ENCODE peak calls at places on chromosomes 1 and 21, in five cellular contexts. D, J, W, O and I are unnamed samples.

GRCh38 chr1:11682287-11682771 is 1.4 kb upstream of the MAD2L2 start:
- DNase-seq in D (no peak), J (no peak), W (no peak), O (no peak), I (no peak)

GRCh38 chr1:240232548-240232947 is 140.9 kb downstream of the FMN2 start:
- DNase-seq in D (no peak), J (no peak), W (no peak), O (no peak), I (no peak)

GRCh38 chr1:156677616-156678596 is 699 bp upstream of the NES start:
- DNase-seq in D (peak), J (no peak), W (peak), O (no peak), I (peak)

GRCh38 chr1:39490596-39491145 is 765 bp upstream of the BMP8A start:
- DNase-seq in D (no peak), J (no peak), W (no peak), O (peak), I (peak)

GRCh38 chr1:53343831-53344668 is 16.2 kb upstream of the LRP8 start:
- DNase-seq in D (no peak), J (no peak), W (no peak), O (peak), I (no peak)

GRCh38 chr1:109218516-109218915 is 4.8 kb downstream of the SARS1 start:
- DNase-seq in D (no peak), J (no peak), W (no peak), O (no peak), I (no peak)

GRCh38 chr1:162537216-162537615 is 24.3 kb upstream of the UAP1 start:
- DNase-seq in D (no peak), J (no peak), W (no peak), O (no peak), I (no peak)

GRCh38 chr1:37123266-37123665 is 89.0 kb upstream of the GRIK3 start:
- DNase-seq in D (no peak), J (no peak), W (no peak), O (no peak), I (peak)

GRCh38 chr1:98119793-98120192 is 199.0 kb upstream of the DPYD start:
- DNase-seq in D (no peak), J (no peak), W (peak), O (no peak), I (peak)

GRCh38 chr1:19477284-19478240 is 7.8 kb downstream of the CAPZB start:
- DNase-seq in D (no peak), J (no peak), W (no peak), O (no peak), I (no peak)

GRCh38 chr1:58583496-58583895 is 6.4 kb upstream of the TACSTD2 start:
- DNase-seq in D (no peak), J (no peak), W (no peak), O (no peak), I (no peak)

GRCh38 chr1:3630914-3631313 is 6.1 kb downstream of the TPRG1L start:
- DNase-seq in D (no peak), J (no peak), W (no peak), O (peak), I (no peak)

GRCh38 chr21:46152939-46153258 is 2.5 kb downstream of the FTCD start:
- DNase-seq in D (no peak), J (no peak), W (no peak), O (no peak), I (no peak)

GRCh38 chr1:235749755-235750300 is 100.2 kb upstream of the GNG4 start:
- DNase-seq in D (no peak), J (no peak), W (peak), O (no peak), I (no peak)

GRCh38 chr1:116904791-116905320 is 4.9 kb upstream of the PTGFRN start:
- DNase-seq in D (no peak), J (no peak), W (no peak), O (no peak), I (no peak)

GRCh38 chr1:92194516-92194915 is 23.2 kb upstream of the C1orf146 start:
- DNase-seq in D (no peak), J (no peak), W (no peak), O (no peak), I (no peak)

GRCh38 chr1:46188295-46189030 is 9.8 kb downstream of the POMGNT1 start:
- DNase-seq in D (no peak), J (no peak), W (no peak), O (no peak), I (no peak)

GRCh38 chr1:46183926-46184557 is 7.8 kb upstream of the P3R3URF start:
- DNase-seq in D (no peak), J (no peak), W (no peak), O (no peak), I (no peak)

GRCh38 chr1:46187106-46187869 is 10.9 kb downstream of the POMGNT1 start:
- DNase-seq in D (no peak), J (no peak), W (no peak), O (no peak), I (no peak)

GRCh38 chr1:46184920-46185658 is 8.8 kb upstream of the P3R3URF start:
- DNase-seq in D (no peak), J (no peak), W (no peak), O (no peak), I (no peak)

DNA sequence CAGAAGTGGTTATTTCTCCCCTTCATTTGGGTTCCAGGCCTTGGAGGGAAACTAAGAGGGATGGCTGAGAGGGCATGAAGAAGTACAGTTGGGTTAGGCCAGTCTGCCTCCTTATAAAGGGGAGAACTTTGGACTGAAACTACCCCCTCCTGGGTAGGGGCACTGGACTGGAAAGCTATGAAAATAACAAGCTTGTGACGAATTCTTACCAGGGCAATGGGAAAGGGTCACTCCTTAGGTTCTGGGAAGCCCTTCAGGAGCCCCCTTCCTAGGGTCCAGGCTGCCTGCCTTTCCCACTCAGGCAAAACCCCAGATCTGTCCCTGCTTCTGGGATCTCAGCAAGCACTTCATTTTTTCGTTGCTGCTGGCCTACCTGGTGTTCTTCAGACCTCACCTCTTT is 9.8 kb upstream of the P3R3URF start:
- DNase-seq in D (no peak), J (no peak), W (no peak), O (no peak), I (no peak)
- H3K27ac ChIP-seq in D (peak), J (no peak), W (no peak), O (peak), I (no peak)

GRCh38 chr21:35477622-35478021 is 428.5 kb upstream of the RUNX1 start:
- DNase-seq in D (no peak), J (no peak), W (no peak), O (no peak), I (no peak)

GRCh38 chr21:35475768-35476167 is 426.7 kb upstream of the RUNX1 start:
- DNase-seq in D (no peak), J (no peak), W (no peak), O (no peak), I (no peak)

GRCh38 chr21:35475006-35475405 is 425.9 kb upstream of the RUNX1 start:
- DNase-seq in D (no peak), J (no peak), W (no peak), O (no peak), I (no peak)

GRCh38 chr21:35478096-35479080 is 429.3 kb upstream of the RUNX1 start:
- DNase-seq in D (no peak), J (no peak), W (no peak), O (no peak), I (no peak)

DNA sequence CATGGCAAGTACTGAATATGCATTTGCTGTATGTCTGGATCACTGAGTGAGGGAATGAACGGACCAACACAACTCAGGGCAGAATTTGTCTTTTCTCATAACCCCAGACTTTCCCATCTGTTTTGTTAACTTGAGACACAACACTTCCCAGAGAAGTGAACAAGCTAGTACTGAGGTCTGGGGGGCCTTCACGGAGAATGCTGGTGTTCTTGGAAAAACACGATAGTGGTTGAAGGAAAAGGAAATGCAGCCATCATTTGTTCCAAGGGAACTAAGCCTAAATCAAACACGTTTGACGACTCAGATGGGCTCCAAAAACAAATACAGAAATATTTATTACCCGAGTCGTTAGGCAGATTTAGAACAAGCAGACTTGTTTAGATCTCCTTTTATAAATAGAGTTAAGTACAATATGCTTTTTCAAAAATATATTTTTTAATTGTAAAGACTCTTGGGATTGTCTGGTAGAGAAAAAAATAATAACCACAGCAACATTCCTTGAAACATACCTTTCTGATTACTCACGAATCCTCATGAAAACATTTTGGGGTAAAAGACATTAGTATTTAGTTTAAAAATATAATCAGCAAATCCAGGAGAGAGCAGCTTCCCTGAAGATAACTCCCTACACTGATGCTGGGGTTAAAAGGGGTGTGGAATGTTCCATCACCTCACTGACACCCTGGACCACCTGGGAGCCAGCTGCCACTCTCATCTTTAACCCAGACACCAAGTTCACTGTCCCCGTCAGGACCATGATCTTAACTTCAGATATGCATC is 427.7 kb upstream of the RUNX1 start:
- DNase-seq in D (no peak), J (no peak), W (no peak), O (no peak), I (no peak)
- H3K27ac ChIP-seq in D (no peak), J (no peak), W (no peak), O (peak), I (no peak)

DNA sequence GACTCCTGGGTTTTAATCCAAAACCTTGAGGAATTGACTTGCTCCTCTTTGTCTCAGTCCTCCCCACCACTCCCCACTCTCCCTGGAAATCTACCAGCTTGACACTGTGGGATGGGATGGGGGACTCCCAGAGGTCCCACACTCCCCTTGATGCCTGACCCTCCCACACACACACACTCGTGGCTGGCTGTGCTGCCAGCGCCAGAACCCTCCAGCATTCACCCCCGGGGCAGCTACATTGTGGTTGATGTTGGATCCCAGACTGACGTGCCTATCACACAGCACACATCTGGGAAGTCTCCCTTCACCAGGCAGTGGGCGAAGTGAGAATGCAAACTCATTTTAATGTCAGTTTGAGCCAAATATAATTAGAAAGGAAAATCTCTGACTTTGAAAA is 10.0 kb downstream of the KIRREL1 start:
- DNase-seq in D (no peak), J (no peak), W (no peak), O (no peak), I (no peak)
- H3K27ac ChIP-seq in D (peak), J (no peak), W (peak), O (peak), I (peak)

DNA sequence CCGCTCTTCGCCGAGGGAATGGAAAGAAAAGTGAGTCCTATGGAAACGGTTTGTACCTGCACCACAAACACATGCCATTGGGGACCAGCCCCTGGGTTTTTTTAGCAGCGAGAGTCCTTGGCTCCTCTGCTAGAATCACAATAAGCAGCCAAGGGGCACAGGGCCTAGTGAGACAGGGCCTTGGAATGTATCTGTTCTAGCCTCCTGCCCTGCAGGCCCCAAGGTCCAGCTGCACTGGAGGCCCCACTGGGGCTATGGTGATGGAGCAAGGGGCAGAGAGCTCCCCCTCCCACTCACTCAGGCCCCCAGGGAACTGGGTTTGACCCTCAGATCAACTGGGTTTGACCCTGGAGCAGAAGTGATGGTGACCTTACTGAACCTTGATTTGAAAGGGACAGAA is 14.4 kb downstream of the SHISA4 start:
- DNase-seq in D (no peak), J (no peak), W (no peak), O (peak), I (no peak)
- H3K27ac ChIP-seq in D (peak), J (peak), W (peak), O (peak), I (no peak)

GRCh38 chr1:17588048-17588781 is 48.7 kb downstream of the ARHGEF10L start:
- DNase-seq in D (peak), J (no peak), W (peak), O (peak), I (peak)

GRCh38 chr1:17584539-17584938 is 45.0 kb downstream of the ARHGEF10L start:
- DNase-seq in D (no peak), J (no peak), W (no peak), O (no peak), I (no peak)

GRCh38 chr1:17587693-17588047 is 48.2 kb downstream of the ARHGEF10L start:
- DNase-seq in D (no peak), J (no peak), W (peak), O (no peak), I (peak)

GRCh38 chr1:17585266-17585987 is 45.9 kb downstream of the ARHGEF10L start:
- DNase-seq in D (no peak), J (no peak), W (no peak), O (no peak), I (no peak)

DNA sequence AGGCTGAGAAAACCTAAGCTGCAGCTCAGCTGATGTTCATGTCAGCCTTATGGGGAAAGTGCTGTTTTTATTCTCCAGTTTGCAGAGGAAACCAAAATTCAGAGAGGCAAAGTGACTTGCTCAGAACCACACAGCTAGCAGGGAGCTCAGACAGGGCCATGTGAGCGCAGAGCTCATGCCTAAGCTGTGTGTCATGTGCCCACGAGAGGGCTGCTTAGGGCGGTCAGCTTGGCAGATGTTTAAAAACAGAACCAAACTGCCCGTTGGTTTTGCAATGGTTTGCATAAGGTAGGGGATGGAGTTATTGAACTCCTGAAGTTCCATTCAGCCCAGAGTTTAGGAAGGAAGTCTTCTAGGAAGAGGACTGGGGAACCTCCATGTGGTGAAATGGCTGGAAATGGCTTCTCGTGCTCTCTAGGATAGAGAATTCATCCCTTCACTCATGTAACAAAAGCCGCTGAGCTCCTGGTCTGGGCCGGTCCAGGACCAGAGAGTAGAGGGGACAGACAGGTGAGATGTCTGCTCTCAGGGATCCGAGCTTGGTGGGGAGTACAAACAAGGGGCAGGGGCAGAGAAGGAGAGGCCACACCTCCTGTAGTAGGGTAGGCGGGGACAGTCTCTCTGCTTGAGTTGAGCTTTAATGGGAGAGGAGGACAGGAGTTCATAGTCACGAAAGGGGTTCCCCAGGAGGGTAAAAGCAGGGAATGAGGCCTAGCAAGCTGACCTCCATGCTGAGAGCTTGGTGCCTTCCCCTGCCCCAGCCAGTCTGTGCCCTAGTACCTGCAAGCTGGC is 46.9 kb downstream of the ARHGEF10L start:
- DNase-seq in D (no peak), J (no peak), W (peak), O (no peak), I (no peak)
- H3K27ac ChIP-seq in D (peak), J (no peak), W (peak), O (peak), I (peak)